ENCODE peak calls at places on chromosome 10, in five cellular contexts. U is bronchial epithelial cell, L is HCT116, G is A549, X is left ventricle myocardium inferior. V is an unnamed sample.

GRCh38 chr10:63027533-63027932 is 105.6 kb upstream of the NRBF2 start:
- DNase-seq in U (no peak), G (no peak), X (no peak), L (no peak), V (no peak)

GRCh38 chr10:50605280-50606270 is 18.2 kb downstream of the SGMS1 start:
- DNase-seq in L (no peak), U (peak; percentile 97), X (no peak), G (peak; percentile 24), V (peak; percentile 97)

GRCh38 chr10:97689637-97690036 is 2.6 kb upstream of the AVPI1 start:
- DNase-seq in G (peak; percentile 55), X (no peak), U (peak; percentile 100), L (peak; percentile 59), V (peak; percentile 98)

GRCh38 chr10:3407208-3407607 is 234.6 kb upstream of the PITRM1 start:
- DNase-seq in U (no peak), G (no peak), L (no peak), X (no peak), V (no peak)

GRCh38 chr10:90743291-90743690 is 114.5 kb downstream of the HTR7 start:
- DNase-seq in U (no peak), L (no peak), X (no peak), G (no peak), V (no peak)

GRCh38 chr10:22334414-22335203 is 10.7 kb upstream of the SPAG6 start:
- DNase-seq in G (no peak), U (no peak), L (no peak), X (no peak), V (no peak)

GRCh38 chr10:93752761-93753160 is 5.0 kb upstream of the LGI1 start:
- DNase-seq in G (peak; percentile 45), X (no peak), U (peak; percentile 69), L (peak; percentile 49), V (peak; percentile 44)

GRCh38 chr10:133444342-133445267 is 9.1 kb upstream of the SCART1 start:
- DNase-seq in G (no peak), X (no peak), U (no peak), L (no peak), V (no peak)

GRCh38 chr10:6579193-6579903 is 728 bp downstream of the PRKCQ start:
- DNase-seq in U (no peak), G (no peak), L (no peak), X (no peak), V (no peak)

GRCh38 chr10:116694253-116694926 is 48.0 kb downstream of the HSPA12A start:
- DNase-seq in G (no peak), X (no peak), U (no peak), L (no peak), V (no peak)

GRCh38 chr10:79018591-79019011 is 50.2 kb upstream of the ZMIZ1 start:
- DNase-seq in U (peak; percentile 93), L (no peak), G (no peak), X (no peak), V (peak; percentile 45)

GRCh38 chr10:31320598-31321211 is 1.7 kb downstream of the ZEB1 start:
- DNase-seq in U (peak; percentile 16), X (peak; percentile 53), G (peak; percentile 16), L (no peak), V (peak; percentile 55)

GRCh38 chr10:118034755-118035154 is 12.0 kb downstream of the RAB11FIP2 start:
- DNase-seq in U (no peak), L (no peak), X (no peak), G (no peak), V (peak; percentile 24)

GRCh38 chr10:23643396-23643795 is 204.5 kb downstream of the OTUD1 start:
- DNase-seq in G (no peak), X (no peak), U (peak; percentile 3), L (no peak), V (peak; percentile 25)

GRCh38 chr10:9634466-9634865 is 1383.2 kb upstream of the CELF2 start:
- DNase-seq in L (no peak), X (no peak), U (peak; percentile 75), G (no peak), V (peak; percentile 37)

GRCh38 chr10:43217563-43218205 is 49.2 kb downstream of the RASGEF1A start:
- DNase-seq in G (no peak), U (no peak), L (no peak), X (no peak), V (no peak)

GRCh38 chr10:77245953-77246352 is 391.7 kb downstream of the KCNMA1 start:
- DNase-seq in G (no peak), U (peak; percentile 24), L (no peak), X (no peak), V (peak; percentile 85)

GRCh38 chr10:44046605-44047004 is 338.3 kb downstream of the CXCL12 start:
- DNase-seq in L (no peak), U (peak; percentile 26), G (no peak), X (no peak), V (peak; percentile 34)

GRCh38 chr10:33198610-33199009 is 135.9 kb downstream of the NRP1 start:
- DNase-seq in X (no peak), U (no peak), G (no peak), L (no peak), V (no peak)

GRCh38 chr10:4181075-4181474 is 396.1 kb upstream of the KLF6 start:
- DNase-seq in G (no peak), X (no peak), L (no peak), U (no peak), V (peak; percentile 56)

GRCh38 chr10:113089581-113089980 is 139.5 kb downstream of the TCF7L2 start:
- DNase-seq in U (no peak), G (no peak), X (no peak), L (no peak), V (no peak)

GRCh38 chr10:44862917-44863316 is 48.2 kb upstream of the TMEM72 start:
- DNase-seq in G (no peak), U (no peak), X (no peak), L (no peak), V (no peak)

GRCh38 chr10:56928717-56929116 is 567.7 kb upstream of the ZWINT start:
- DNase-seq in X (no peak), U (no peak), L (no peak), G (no peak), V (no peak)

GRCh38 chr10:97792058-97792721 is 20.4 kb upstream of the SFRP5 start:
- DNase-seq in L (peak; percentile 38), X (peak; percentile 48), U (peak; percentile 38), G (peak; percentile 79), V (peak; percentile 40)

GRCh38 chr10:15103513-15103912 is 6.4 kb downstream of the RPP38 start:
- DNase-seq in U (no peak), G (no peak), L (no peak), X (no peak), V (no peak)
- TF ChIP-seq CTCF in U (no peak), G (no peak), L (no peak), X (no peak), V (no peak)

DNA sequence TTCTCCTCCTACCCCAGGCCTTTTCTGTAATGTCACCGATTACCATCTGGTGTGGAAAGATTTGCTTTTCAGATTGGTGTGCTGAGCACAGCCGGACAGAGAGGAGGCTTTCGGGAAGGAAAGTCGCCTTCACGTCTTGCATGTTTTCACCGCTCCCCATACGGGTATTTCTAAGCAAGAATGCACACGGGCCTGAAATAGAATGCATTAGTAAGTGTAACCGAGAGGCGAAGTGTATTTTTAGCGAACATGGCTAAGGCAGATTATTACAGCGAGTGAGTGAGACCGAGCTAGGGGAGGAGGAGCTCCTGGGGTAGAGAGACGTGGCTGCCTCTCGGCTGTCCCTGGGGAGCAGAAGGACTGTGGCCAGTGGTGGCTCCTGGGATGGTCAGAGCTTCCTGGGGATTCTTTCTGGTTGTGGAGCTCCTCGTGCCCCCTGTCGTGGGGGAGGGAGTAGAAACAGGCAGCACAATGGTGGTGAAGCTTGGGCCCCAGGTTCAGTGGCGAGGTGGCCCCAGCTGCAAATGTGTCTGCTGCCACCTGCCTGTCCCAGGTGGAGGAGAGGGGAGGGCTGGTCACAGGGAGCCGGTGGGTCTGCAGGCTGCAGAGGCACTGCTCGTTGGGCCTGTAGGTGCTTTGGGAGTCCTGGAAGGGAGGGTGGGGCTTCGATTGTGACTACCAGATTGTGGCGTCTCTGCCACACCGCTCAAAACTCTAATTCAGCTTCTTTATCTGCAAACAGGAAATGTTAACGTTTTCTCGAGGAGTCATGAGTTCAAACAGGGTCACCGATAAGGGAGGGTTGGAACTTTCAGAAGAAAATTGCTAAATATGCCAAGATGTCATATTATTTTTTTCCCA is 135.8 kb downstream of the CAMK1D start:
- DNase-seq in L (no peak), G (no peak), X (peak; percentile 32), U (no peak), V (no peak)
- H3K4me3 ChIP-seq in L (no peak overlapping the region), G (no peak overlapping the region), X (peak overlapping the region; percentile 44), U (no peak overlapping the region), V (no peak overlapping the region)

GRCh38 chr10:34864156-34865075 is 49.3 kb upstream of the PARD3 start:
- DNase-seq in X (no peak), U (no peak), G (no peak), L (no peak), V (no peak)

GRCh38 chr10:34869128-34869836 is 54.2 kb upstream of the PARD3 start:
- DNase-seq in X (no peak), L (no peak), U (no peak), G (no peak), V (no peak)

GRCh38 chr10:34868589-34868988 is 53.5 kb upstream of the PARD3 start:
- DNase-seq in U (no peak), X (no peak), L (no peak), G (no peak), V (no peak)

GRCh38 chr10:34862892-34863291 is 47.8 kb upstream of the PARD3 start:
- DNase-seq in L (no peak), X (no peak), U (no peak), G (no peak), V (no peak)

DNA sequence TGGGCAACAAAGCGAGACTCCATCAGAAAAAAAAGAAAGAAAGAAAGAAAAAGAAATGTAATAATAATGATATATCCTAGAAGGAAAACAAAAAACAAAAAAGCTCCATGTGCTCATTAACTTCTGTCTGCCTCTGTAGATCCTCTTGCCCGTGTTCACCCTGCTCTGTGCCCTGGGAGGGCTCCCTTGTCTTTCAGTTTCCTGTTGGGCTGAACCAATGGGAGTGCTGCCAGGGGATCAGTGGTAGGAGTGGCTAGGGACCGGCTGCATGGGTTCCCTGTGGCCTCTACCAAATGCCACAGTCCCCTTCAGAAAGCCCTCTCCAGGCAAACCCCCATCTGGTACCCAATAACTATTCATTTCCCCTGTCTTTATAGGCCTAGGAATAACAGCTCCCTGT is 51.8 kb upstream of the PARD3 start:
- DNase-seq in U (no peak), G (no peak), L (no peak), X (no peak), V (no peak)
- TF ChIP-seq CTCF in U (no peak), G (no peak), L (no peak), X (no peak), V (no peak)

GRCh38 chr10:61973923-61974322 is 72.4 kb downstream of the ARID5B start:
- DNase-seq in G (no peak), X (no peak), U (no peak), L (no peak), V (no peak)

GRCh38 chr10:61975107-61975932 is 73.8 kb downstream of the ARID5B start:
- DNase-seq in G (peak; percentile 12), U (peak; percentile 82), L (no peak), X (no peak), V (peak; percentile 85)

GRCh38 chr10:61971016-61971350 is 69.5 kb downstream of the ARID5B start:
- DNase-seq in G (no peak), X (no peak), U (no peak), L (no peak), V (no peak)

GRCh38 chr10:61973169-61973568 is 71.7 kb downstream of the ARID5B start:
- DNase-seq in X (no peak), U (no peak), G (no peak), L (no peak), V (no peak)

DNA sequence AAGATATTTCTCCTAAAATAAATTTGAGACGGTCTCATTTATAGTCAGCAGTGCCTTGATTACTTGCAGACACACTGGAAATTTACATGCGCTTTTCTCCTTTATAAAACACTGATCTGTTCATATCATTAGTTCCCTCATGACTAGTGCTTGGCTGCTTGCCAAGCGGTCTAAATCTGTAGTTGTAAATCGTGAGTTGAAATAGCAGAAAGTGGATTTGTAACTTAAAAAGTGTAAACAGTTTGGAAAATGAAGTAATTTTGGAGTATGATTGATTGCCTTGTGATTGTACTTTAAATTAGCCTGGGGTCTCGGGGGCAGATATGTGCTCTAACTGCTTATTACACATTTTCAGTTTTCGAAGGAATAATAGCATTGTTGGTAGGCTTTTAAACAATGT is 73.1 kb downstream of the ARID5B start:
- DNase-seq in U (no peak), L (no peak), G (no peak), X (peak; percentile 53), V (peak; percentile 40)
- H3K4me3 ChIP-seq in U (no peak overlapping the region), L (no peak overlapping the region), G (no peak overlapping the region), X (peak overlapping the region; percentile 31), V (no peak overlapping the region)

V was measured in AG10803.